ENCODE peak calls at places on chromosomes 3 and 15, in nine cellular contexts. V, U, W, C, H, S, F, D and P are unnamed samples.

GRCh38 chr15:91841861-91842260 is 11.6 kb upstream of the SLCO3A1 start:
- DNase-seq in U (no peak), W (no peak), S (no peak), D (no peak), H (no peak), F (no peak), V (no peak), C (no peak), P (no peak)

GRCh38 chr3:33395900-33396299 is 44.3 kb downstream of the UBP1 start:
- DNase-seq in F (no peak), S (no peak), C (no peak), D (no peak), V (no peak), U (no peak), W (no peak), H (no peak), P (no peak)

GRCh38 chr3:154782151-154782550 is 298.0 kb upstream of the MME start:
- DNase-seq in D (no peak), C (no peak), H (no peak), W (no peak), U (no peak), F (no peak), V (no peak), S (no peak), P (no peak)

GRCh38 chr15:60358935-60359672 is 38.7 kb downstream of the ANXA2 start:
- DNase-seq in H (no peak), C (no peak), U (no peak), W (no peak), F (peak; percentile 77), S (no peak), D (no peak), V (no peak), P (no peak)

GRCh38 chr3:50502584-50503423 is 630 bp downstream of the CACNA2D2 start:
- DNase-seq in W (no peak), C (no peak), H (no peak), U (peak; percentile 9), V (no peak), F (no peak), S (no peak), D (peak; percentile 49), P (no peak)

GRCh38 chr15:75042730-75043508 is 19.5 kb downstream of the PPCDC start:
- DNase-seq in D (no peak), H (peak; percentile 89), F (peak; percentile 59), W (peak; percentile 15), U (peak; percentile 48), C (peak; percentile 91), S (no peak), V (no peak), P (peak; percentile 100)

GRCh38 chr3:167913218-167913902 is 177.8 kb downstream of the SERPINI1 start:
- DNase-seq in C (no peak), V (no peak), U (no peak), D (no peak), H (no peak), W (peak; percentile 12), S (peak; percentile 8), F (peak; percentile 36), P (peak; percentile 3)

GRCh38 chr15:90869601-90870353 is 1.4 kb downstream of the FURIN start:
- DNase-seq in C (peak; percentile 87), D (no peak), W (peak; percentile 83), F (peak; percentile 95), H (no peak), V (no peak), U (no peak), S (peak; percentile 80), P (peak; percentile 35)

GRCh38 chr3:114411811-114412803 is 118.3 kb downstream of the TIGIT start:
- DNase-seq in U (no peak), W (peak; percentile 79), F (peak; percentile 81), V (no peak), S (peak; percentile 44), H (no peak), D (no peak), C (no peak), P (peak; percentile 25)

GRCh38 chr3:115836944-115837343 is 213.6 kb downstream of the GAP43 start:
- DNase-seq in D (no peak), C (no peak), H (peak; percentile 23), U (no peak), W (no peak), V (no peak), F (peak; percentile 51), S (peak; percentile 36), P (peak; percentile 5)

GRCh38 chr3:171810278-171811058 is at the start of gene PLD1:
- DNase-seq in D (peak; percentile 86), S (peak; percentile 79), C (peak; percentile 88), W (peak; percentile 94), V (peak; percentile 54), F (peak; percentile 86), H (peak; percentile 72), U (no peak), P (peak; percentile 87)

GRCh38 chr3:189233225-189233858 is 61.6 kb downstream of the TPRG1 start:
- DNase-seq in U (peak; percentile 28), C (peak; percentile 66), S (peak; percentile 79), V (peak; percentile 34), D (peak; percentile 43), H (peak; percentile 17), F (peak; percentile 69), W (peak; percentile 58), P (peak; percentile 52)

GRCh38 chr3:48268381-48268935 is 27.6 kb downstream of the ZNF589 start:
- DNase-seq in S (peak; percentile 57), H (no peak), F (no peak), V (no peak), D (no peak), C (no peak), W (peak; percentile 99), U (peak; percentile 49), P (no peak)

GRCh38 chr3:128247841-128248240 is 94.6 kb downstream of the EEFSEC start:
- DNase-seq in U (no peak), C (no peak), W (no peak), V (no peak), H (no peak), D (no peak), S (no peak), F (no peak), P (no peak)

GRCh38 chr15:92681141-92681622 is 25.6 kb upstream of the FAM174B start:
- DNase-seq in U (no peak), D (no peak), F (peak; percentile 73), C (no peak), H (no peak), V (peak; percentile 78), W (no peak), S (no peak), P (no peak)

GRCh38 chr3:196246612-196247308 is 30.4 kb downstream of the SLC51A start:
- DNase-seq in C (no peak), D (no peak), S (no peak), W (peak; percentile 92), H (no peak), V (peak; percentile 4), U (no peak), F (peak; percentile 79), P (no peak)

GRCh38 chr15:80674245-80674614 is 20.9 kb upstream of the ABHD17C start:
- DNase-seq in C (no peak), H (no peak), S (no peak), V (no peak), W (peak; percentile 68), F (peak; percentile 50), D (no peak), U (no peak), P (peak; percentile 73)

GRCh38 chr15:80480171-80480811 is 76.1 kb downstream of the ARNT2 start:
- DNase-seq in C (peak; percentile 47), D (no peak), U (no peak), W (no peak), F (peak; percentile 51), V (no peak), S (no peak), H (no peak), P (no peak)

GRCh38 chr15:83842281-83842680 is 188.4 kb downstream of the ADAMTSL3 start:
- DNase-seq in V (no peak), F (no peak), H (no peak), S (no peak), D (no peak), C (no peak), W (no peak), U (no peak), P (no peak)
- TF ChIP-seq CTCF in V (no peak), F (no peak), H (no peak), S (no peak), D (no peak), C (no peak), W (no peak), U (no peak), P (no peak)

DNA sequence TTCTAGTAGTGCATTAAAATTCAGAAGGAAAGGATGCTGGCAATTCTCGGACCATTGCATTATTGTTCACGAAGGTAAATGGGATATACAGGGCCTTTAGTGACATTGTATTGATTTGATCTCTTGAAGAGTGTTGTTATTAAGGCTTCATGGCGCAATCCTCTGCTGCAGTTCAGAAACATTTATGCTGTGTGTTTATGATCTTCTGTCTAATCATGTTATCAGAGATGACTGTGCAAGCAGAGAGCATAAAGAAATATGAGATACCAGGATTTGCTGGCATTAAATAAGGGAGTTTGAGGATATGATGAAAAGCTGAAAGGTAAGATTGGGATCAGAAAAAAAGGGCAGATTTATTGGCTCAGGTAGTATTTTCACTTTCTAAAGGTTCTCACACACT is 180.6 kb downstream of the EPHA6 start:
- DNase-seq in W (no peak), F (no peak), V (no peak), S (no peak), D (no peak), H (no peak), C (no peak), U (no peak), P (no peak)
- TF ChIP-seq CTCF in W (no peak), F (no peak), V (no peak), S (no peak), D (no peak), H (no peak), C (no peak), U (no peak), P (no peak)

DNA sequence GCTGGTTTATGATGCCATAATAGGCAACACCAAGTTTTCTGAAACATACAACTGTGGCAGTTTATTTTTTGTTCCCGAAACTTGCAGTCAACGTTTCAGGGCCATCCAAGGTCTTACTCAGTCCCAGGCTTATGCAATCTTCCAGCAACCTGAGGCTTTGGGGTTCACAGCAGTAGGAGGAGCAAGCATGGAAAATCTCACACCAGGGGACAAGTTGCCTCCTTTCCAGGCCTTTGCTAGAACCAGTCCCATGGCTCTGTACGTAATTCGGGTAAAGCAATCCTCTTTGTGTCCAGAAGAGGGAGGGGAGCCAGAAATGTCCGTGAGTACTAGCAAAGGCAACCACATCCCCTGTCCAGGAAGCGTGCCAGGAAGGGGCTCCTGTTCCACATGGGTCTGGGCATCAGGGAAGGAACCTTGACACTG is 4.7 kb upstream of the FAM240A start:
- DNase-seq in V (no peak), S (no peak), F (no peak), D (no peak), C (no peak), U (no peak), W (no peak), H (no peak), P (peak; percentile 11)
- TF ChIP-seq CTCF in V (peak; percentile 5), S (no peak), F (peak; percentile 15), D (no peak), C (no peak), U (no peak), W (no peak), H (no peak), P (peak; percentile 8)

DNA sequence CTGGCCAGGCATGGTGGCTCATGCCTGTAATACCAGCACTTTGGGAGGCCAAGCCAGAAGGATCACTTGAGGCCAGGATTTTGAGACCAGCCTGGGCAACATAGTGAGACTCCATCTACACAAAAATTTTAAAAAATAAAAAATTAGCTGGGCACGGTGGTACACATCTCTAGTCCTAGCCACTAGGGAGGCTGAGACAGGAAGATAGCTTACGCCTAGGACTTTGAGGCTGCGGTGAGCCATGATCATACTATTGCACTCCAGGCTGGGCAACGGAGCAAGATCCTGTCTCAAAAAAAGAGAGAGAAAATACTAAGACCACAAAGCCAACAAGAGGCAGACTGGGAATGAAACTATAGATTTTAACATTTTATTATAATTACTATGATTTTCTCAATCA is 4.1 kb downstream of the MB21D2 start:
- DNase-seq in C (no peak), D (no peak), F (no peak), U (no peak), S (no peak), V (no peak), W (no peak), H (no peak), P (no peak)
- TF ChIP-seq CTCF in C (no peak), D (no peak), F (no peak), U (no peak), S (no peak), V (no peak), W (no peak), H (no peak), P (no peak)